ENCODE peak calls at places on chromosomes 4 and X, in four cellular contexts. S is lung, P is AG09309, N is GM20000. R is an unnamed sample.

GRCh38 chr4:40685300-40685699 is 55.6 kb upstream of the RBM47 start:
- DNase-seq in S (no peak), P (no peak), N (no peak), R (no peak)

GRCh38 chr4:16001484-16001858 is 38.5 kb upstream of the FGFBP2 start:
- DNase-seq in S (peak; percentile 56), P (peak; percentile 31), N (peak; percentile 76), R (peak; percentile 31)

GRCh38 chrX:110210417-110211139 is 107.3 kb downstream of the AMMECR1 start:
- DNase-seq in S (no peak), P (peak; percentile 56), N (no peak), R (peak; percentile 18)

GRCh38 chrX:23127586-23127985 is 127.8 kb downstream of the DDX53 start:
- DNase-seq in S (no peak), P (no peak), N (no peak), R (no peak)

GRCh38 chr4:158300012-158300411 is 89.7 kb downstream of the TMEM144 start:
- DNase-seq in S (no peak), P (no peak), N (no peak), R (no peak)

GRCh38 chr4:38654273-38654672 is 9.7 kb upstream of the KLF3 start:
- DNase-seq in S (no peak), P (no peak), N (no peak), R (no peak)

GRCh38 chr4:134201216-134202098 is at the start of gene PABPC4L:
- DNase-seq in S (peak; percentile 40), P (no peak), N (no peak), R (no peak)

GRCh38 chr4:67436742-67437141 is 108.6 kb downstream of the CENPC start:
- DNase-seq in S (no peak), P (no peak), N (no peak), R (no peak)

GRCh38 chrX:136159615-136160025 is 12.3 kb downstream of the FHL1 start:
- DNase-seq in S (no peak), P (no peak), N (no peak), R (no peak)

GRCh38 chrX:44876076-44876475 is 3.1 kb downstream of the KDM6A start:
- DNase-seq in S (no peak), P (no peak), N (no peak), R (no peak)

GRCh38 chr4:96247096-96247495 is 407.2 kb downstream of the PDHA2 start:
- DNase-seq in S (no peak), P (no peak), N (no peak), R (no peak)

GRCh38 chr4:8303485-8304281 is 34.1 kb downstream of the HTRA3 start:
- DNase-seq in S (no peak), P (peak; percentile 79), N (no peak), R (peak; percentile 85)

GRCh38 chr4:8181844-8182243 is 17.2 kb upstream of the SH3TC1 start:
- DNase-seq in S (no peak), P (no peak), N (no peak), R (no peak)

GRCh38 chr4:37825943-37826281 is 574 bp upstream of the PGM2 start:
- DNase-seq in S (no peak), P (no peak), N (no peak), R (no peak)

GRCh38 chr4:89316931-89317366 is 9.3 kb upstream of the GPRIN3 start:
- DNase-seq in S (no peak), P (no peak), N (no peak), R (no peak)

GRCh38 chrX:48487362-48487785 is 11.4 kb downstream of the FTSJ1 start:
- DNase-seq in S (no peak), P (peak; percentile 97), N (no peak), R (no peak)

GRCh38 chrX:49029876-49030275 is 13.3 kb downstream of the TFE3 start:
- DNase-seq in S (no peak), P (no peak), N (no peak), R (no peak)

GRCh38 chr4:142846105-142846728 is at the start of gene INPP4B:
- DNase-seq in S (no peak), P (no peak), N (no peak), R (no peak)

GRCh38 chrX:129932792-129933321 is 26.9 kb downstream of the UTP14A start:
- DNase-seq in S (no peak), P (no peak), N (no peak), R (no peak)

GRCh38 chr4:99205104-99205979 is 13.7 kb downstream of the ADH6 start:
- DNase-seq in S (no peak), P (no peak), N (no peak), R (no peak)

GRCh38 chrX:57586360-57586759 is 5.5 kb upstream of the ZXDB start:
- DNase-seq in S (no peak), P (no peak), N (no peak), R (no peak)

GRCh38 chr4:105399535-105400161 is 74.2 kb downstream of the PPA2 start:
- DNase-seq in S (no peak), P (peak; percentile 72), N (no peak), R (peak; percentile 37)

GRCh38 chr4:113020966-113021365 is 28.5 kb upstream of the ANK2 start:
- DNase-seq in S (no peak), P (no peak), N (no peak), R (no peak)

GRCh38 chr4:64538219-64538618 is 129.0 kb upstream of the TECRL start:
- DNase-seq in S (no peak), P (no peak), N (no peak), R (no peak)

GRCh38 chrX:130120746-130121504 is 10.6 kb upstream of the ELF4 start:
- DNase-seq in S (peak; percentile 69), P (peak; percentile 32), N (peak; percentile 80), R (no peak)

GRCh38 chr4:167109859-167110258 is 124.4 kb downstream of the SPOCK3 start:
- DNase-seq in S (no peak), P (no peak), N (no peak), R (no peak)

GRCh38 chr4:38139187-38139586 is 179.0 kb downstream of the PTTG2 start:
- DNase-seq in S (no peak), P (no peak), N (no peak), R (no peak)

GRCh38 chr4:175253184-175253902 is 335.2 kb downstream of the ADAM29 start:
- DNase-seq in S (no peak), P (no peak), N (no peak), R (no peak)

GRCh38 chrX:55801811-55802210 is 84.3 kb downstream of the RRAGB start:
- DNase-seq in S (no peak), P (no peak), N (no peak), R (no peak)

GRCh38 chr4:6430927-6431326 is 41.5 kb downstream of the PPP2R2C start:
- DNase-seq in S (no peak), P (no peak), N (no peak), R (no peak)

GRCh38 chrX:120377179-120377578 is 15.3 kb downstream of the ATP1B4 start:
- DNase-seq in S (no peak), P (no peak), N (no peak), R (no peak)
- TF ChIP-seq CTCF in S (no peak), P (no peak), N (no peak), R (no peak)

DNA sequence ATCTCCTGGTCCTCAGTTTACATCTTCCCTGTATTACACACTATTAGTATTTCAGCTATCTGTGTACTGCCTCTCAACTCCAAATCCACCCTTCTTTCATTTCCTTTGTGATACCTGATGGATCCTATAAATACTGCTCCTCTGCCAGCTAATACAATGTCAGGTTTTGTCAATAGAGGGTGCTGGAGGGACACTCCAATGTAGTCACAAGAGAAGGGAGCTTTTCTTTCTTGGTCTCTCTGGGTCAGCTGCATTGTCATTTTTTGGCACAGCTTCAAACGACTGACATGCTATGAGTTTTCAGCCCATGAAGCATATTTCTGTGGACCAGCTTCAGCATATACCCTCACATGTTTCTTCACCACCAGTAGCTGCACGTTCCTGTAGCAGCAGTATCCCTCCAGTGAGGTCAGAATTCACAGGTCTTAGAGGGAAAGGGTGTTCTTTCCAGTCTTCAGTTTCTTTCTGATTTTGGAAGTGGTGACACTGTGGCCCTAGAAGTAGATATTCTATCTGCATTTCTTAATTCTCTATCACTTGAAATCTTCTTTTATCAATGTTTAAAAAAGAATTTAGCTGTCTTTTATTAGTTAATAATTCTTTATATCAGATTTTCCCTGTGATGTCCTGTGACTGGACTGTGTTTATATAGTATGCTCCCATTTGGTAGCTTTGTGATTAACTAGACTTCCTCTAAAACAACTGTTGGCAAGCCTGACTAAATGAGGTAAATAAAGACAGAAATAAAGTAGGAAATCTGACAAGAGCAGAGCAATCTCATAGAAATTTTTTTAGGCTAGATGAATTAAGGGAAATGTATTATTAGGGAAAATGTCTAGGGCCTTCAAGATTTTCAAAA is 60.6 kb downstream of the GABRA2 start:
- DNase-seq in S (no peak), P (no peak), N (peak; percentile 4), R (no peak)
- TF ChIP-seq CTCF in S (no peak), P (no peak), N (peak; percentile 13), R (no peak)

GRCh38 chr4:3465698-3466671 is 2.9 kb downstream of the DOK7 start:
- DNase-seq in S (no peak), P (no peak), N (no peak), R (no peak)
- TF ChIP-seq CTCF in S (no peak), P (peak; percentile 11), N (no peak), R (no peak)

DNA sequence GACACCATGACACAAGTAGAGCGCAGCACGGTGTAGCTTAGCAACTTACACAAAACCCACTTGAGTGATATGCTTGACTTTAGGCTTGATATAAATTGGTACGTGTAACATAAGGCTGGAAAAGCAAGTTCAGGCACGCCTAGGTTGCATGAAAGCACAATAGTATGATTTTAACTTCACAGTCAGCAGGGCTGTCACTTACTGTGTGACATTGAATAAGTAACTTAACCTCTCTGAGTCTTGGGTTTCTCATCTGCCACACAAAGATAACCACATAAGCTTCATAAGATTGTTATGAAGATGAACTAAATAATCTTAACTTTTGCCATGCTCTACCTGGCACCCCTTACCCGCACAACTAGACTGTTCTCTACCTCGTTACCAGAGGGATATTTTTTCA is 9.5 kb downstream of the SRD5A3 start:
- DNase-seq in S (no peak), P (no peak), N (no peak), R (no peak)
- TF ChIP-seq CTCF in S (no peak), P (no peak), N (no peak), R (no peak)

GRCh38 chrX:51395807-51396728 is 63.4 kb downstream of the NUDT10 start:
- DNase-seq in S (no peak), P (no peak), N (no peak), R (no peak)
- TF ChIP-seq CTCF in S (no peak), P (no peak), N (no peak), R (no peak)